ENCODE peak calls at places on chromosomes 3 and 15, in seven cellular contexts. One of them, this sample, is unnamed.

GRCh38 chr3:38662544-38662943 is 13.1 kb upstream of the SCN5A start:
- DNase-seq in fibroblast of pulmonary artery: peak
- DNase-seq in body of pancreas: no peak
- DNase-seq in NT2/D1: peak
- DNase-seq in naive B cell: no peak
- DNase-seq in NCI-H526 treated with DMSO at 0.1 percent for 48 hours: peak
- DNase-seq in NCI-H1417: peak
- DNase-seq in this sample: peak

GRCh38 chr3:9498781-9499180 is 54.8 kb downstream of the LHFPL4 start:
- DNase-seq in fibroblast of pulmonary artery: no peak
- DNase-seq in body of pancreas: no peak
- DNase-seq in NT2/D1: no peak
- DNase-seq in naive B cell: no peak
- DNase-seq in NCI-H526 treated with DMSO at 0.1 percent for 48 hours: no peak
- DNase-seq in NCI-H1417: no peak
- DNase-seq in this sample: no peak

GRCh38 chr3:50370594-50370993 is 11.3 kb upstream of the TMEM115 start:
- DNase-seq in fibroblast of pulmonary artery: peak
- DNase-seq in body of pancreas: no peak
- DNase-seq in NT2/D1: no peak
- DNase-seq in naive B cell: no peak
- DNase-seq in NCI-H526 treated with DMSO at 0.1 percent for 48 hours: peak
- DNase-seq in NCI-H1417: peak
- DNase-seq in this sample: no peak

GRCh38 chr15:75844629-75845390 is 1.6 kb downstream of the UBE2Q2 start:
- DNase-seq in fibroblast of pulmonary artery: no peak
- DNase-seq in body of pancreas: no peak
- DNase-seq in NT2/D1: no peak
- DNase-seq in naive B cell: no peak
- DNase-seq in NCI-H526 treated with DMSO at 0.1 percent for 48 hours: no peak
- DNase-seq in NCI-H1417: peak
- DNase-seq in this sample: no peak

GRCh38 chr3:61186030-61186429 is 65.2 kb downstream of the FHIT start:
- DNase-seq in fibroblast of pulmonary artery: no peak
- DNase-seq in body of pancreas: no peak
- DNase-seq in NT2/D1: no peak
- DNase-seq in naive B cell: no peak
- DNase-seq in NCI-H526 treated with DMSO at 0.1 percent for 48 hours: no peak
- DNase-seq in NCI-H1417: peak
- DNase-seq in this sample: no peak

GRCh38 chr3:197811343-197811742 is 20.3 kb downstream of the LRCH3 start:
- DNase-seq in fibroblast of pulmonary artery: peak
- DNase-seq in body of pancreas: no peak
- DNase-seq in NT2/D1: no peak
- DNase-seq in naive B cell: no peak
- DNase-seq in NCI-H526 treated with DMSO at 0.1 percent for 48 hours: no peak
- DNase-seq in NCI-H1417: no peak
- DNase-seq in this sample: no peak

GRCh38 chr3:124597273-124597672 is 133.0 kb upstream of the UMPS start:
- DNase-seq in fibroblast of pulmonary artery: no peak
- DNase-seq in body of pancreas: no peak
- DNase-seq in NT2/D1: no peak
- DNase-seq in naive B cell: no peak
- DNase-seq in NCI-H526 treated with DMSO at 0.1 percent for 48 hours: no peak
- DNase-seq in NCI-H1417: no peak
- DNase-seq in this sample: no peak

GRCh38 chr15:43792761-43793493 is 807 bp downstream of the SERF2 start:
- DNase-seq in fibroblast of pulmonary artery: peak
- DNase-seq in body of pancreas: peak
- DNase-seq in NT2/D1: no peak
- DNase-seq in naive B cell: no peak
- DNase-seq in NCI-H526 treated with DMSO at 0.1 percent for 48 hours: no peak
- DNase-seq in NCI-H1417: peak
- DNase-seq in this sample: no peak

GRCh38 chr15:31364301-31365031 is 37.8 kb downstream of the KLF13 start:
- DNase-seq in fibroblast of pulmonary artery: no peak
- DNase-seq in body of pancreas: no peak
- DNase-seq in NT2/D1: no peak
- DNase-seq in naive B cell: no peak
- DNase-seq in NCI-H526 treated with DMSO at 0.1 percent for 48 hours: peak
- DNase-seq in NCI-H1417: peak
- DNase-seq in this sample: no peak

GRCh38 chr3:115359507-115359906 is 212.4 kb upstream of the ZBTB20 start:
- DNase-seq in fibroblast of pulmonary artery: peak
- DNase-seq in body of pancreas: no peak
- DNase-seq in NT2/D1: no peak
- DNase-seq in naive B cell: no peak
- DNase-seq in NCI-H526 treated with DMSO at 0.1 percent for 48 hours: no peak
- DNase-seq in NCI-H1417: no peak
- DNase-seq in this sample: no peak

GRCh38 chr3:139218046-139218445 is 125.8 kb upstream of the MRPS22 start:
- DNase-seq in fibroblast of pulmonary artery: no peak
- DNase-seq in body of pancreas: no peak
- DNase-seq in NT2/D1: no peak
- DNase-seq in naive B cell: no peak
- DNase-seq in NCI-H526 treated with DMSO at 0.1 percent for 48 hours: no peak
- DNase-seq in NCI-H1417: no peak
- DNase-seq in this sample: no peak

GRCh38 chr15:63860161-63860954 is 26.6 kb upstream of the HERC1 start:
- DNase-seq in fibroblast of pulmonary artery: no peak
- DNase-seq in body of pancreas: no peak
- DNase-seq in NT2/D1: no peak
- DNase-seq in naive B cell: peak
- DNase-seq in NCI-H526 treated with DMSO at 0.1 percent for 48 hours: no peak
- DNase-seq in NCI-H1417: no peak
- DNase-seq in this sample: no peak

GRCh38 chr15:89825264-89825940 is 10.8 kb upstream of the ANPEP start:
- DNase-seq in fibroblast of pulmonary artery: no peak
- DNase-seq in body of pancreas: peak
- DNase-seq in NT2/D1: no peak
- DNase-seq in naive B cell: no peak
- DNase-seq in NCI-H526 treated with DMSO at 0.1 percent for 48 hours: no peak
- DNase-seq in NCI-H1417: no peak
- DNase-seq in this sample: no peak

GRCh38 chr15:55846108-55846707 is 103.3 kb upstream of the PRTG start:
- DNase-seq in fibroblast of pulmonary artery: peak
- DNase-seq in body of pancreas: peak
- DNase-seq in NT2/D1: peak
- DNase-seq in naive B cell: peak
- DNase-seq in NCI-H526 treated with DMSO at 0.1 percent for 48 hours: peak
- DNase-seq in NCI-H1417: peak
- DNase-seq in this sample: peak

GRCh38 chr3:129413687-129414506 is 14.5 kb downstream of the EFCAB12 start:
- DNase-seq in fibroblast of pulmonary artery: peak
- DNase-seq in body of pancreas: peak
- DNase-seq in NT2/D1: no peak
- DNase-seq in naive B cell: no peak
- DNase-seq in NCI-H526 treated with DMSO at 0.1 percent for 48 hours: no peak
- DNase-seq in NCI-H1417: no peak
- DNase-seq in this sample: peak

GRCh38 chr3:153625506-153625905 is 463.5 kb downstream of the RAP2B start:
- DNase-seq in fibroblast of pulmonary artery: no peak
- DNase-seq in body of pancreas: no peak
- DNase-seq in NT2/D1: no peak
- DNase-seq in naive B cell: no peak
- DNase-seq in NCI-H526 treated with DMSO at 0.1 percent for 48 hours: no peak
- DNase-seq in NCI-H1417: peak
- DNase-seq in this sample: no peak

GRCh38 chr3:138455801-138456716 is 21.6 kb downstream of the ESYT3 start:
- DNase-seq in fibroblast of pulmonary artery: peak
- DNase-seq in body of pancreas: no peak
- DNase-seq in NT2/D1: no peak
- DNase-seq in naive B cell: no peak
- DNase-seq in NCI-H526 treated with DMSO at 0.1 percent for 48 hours: no peak
- DNase-seq in NCI-H1417: no peak
- DNase-seq in this sample: no peak

GRCh38 chr3:61449327-61450040 is 111.9 kb upstream of the PTPRG start:
- DNase-seq in fibroblast of pulmonary artery: no peak
- DNase-seq in body of pancreas: no peak
- DNase-seq in NT2/D1: no peak
- DNase-seq in naive B cell: no peak
- DNase-seq in NCI-H526 treated with DMSO at 0.1 percent for 48 hours: no peak
- DNase-seq in NCI-H1417: no peak
- DNase-seq in this sample: no peak

GRCh38 chr3:127692501-127693335 is 20.0 kb downstream of the ABTB1 start:
- DNase-seq in fibroblast of pulmonary artery: no peak
- DNase-seq in body of pancreas: no peak
- DNase-seq in NT2/D1: no peak
- DNase-seq in naive B cell: no peak
- DNase-seq in NCI-H526 treated with DMSO at 0.1 percent for 48 hours: no peak
- DNase-seq in NCI-H1417: no peak
- DNase-seq in this sample: no peak

GRCh38 chr3:28867836-28868235 is 413.0 kb upstream of the RBMS3 start:
- DNase-seq in fibroblast of pulmonary artery: no peak
- DNase-seq in body of pancreas: no peak
- DNase-seq in NT2/D1: no peak
- DNase-seq in naive B cell: no peak
- DNase-seq in NCI-H526 treated with DMSO at 0.1 percent for 48 hours: no peak
- DNase-seq in NCI-H1417: peak
- DNase-seq in this sample: no peak

GRCh38 chr3:156174229-156174847 is 54.0 kb downstream of the KCNAB1 start:
- DNase-seq in fibroblast of pulmonary artery: peak
- DNase-seq in body of pancreas: no peak
- DNase-seq in NT2/D1: no peak
- DNase-seq in naive B cell: no peak
- DNase-seq in NCI-H526 treated with DMSO at 0.1 percent for 48 hours: no peak
- DNase-seq in NCI-H1417: peak
- DNase-seq in this sample: no peak

GRCh38 chr3:126329927-126330725 is 27.1 kb downstream of the KLF15 start:
- DNase-seq in fibroblast of pulmonary artery: no peak
- DNase-seq in body of pancreas: no peak
- DNase-seq in NT2/D1: no peak
- DNase-seq in naive B cell: no peak
- DNase-seq in NCI-H526 treated with DMSO at 0.1 percent for 48 hours: no peak
- DNase-seq in NCI-H1417: no peak
- DNase-seq in this sample: no peak

GRCh38 chr15:94930441-94930840 is 699.1 kb downstream of the MCTP2 start:
- DNase-seq in fibroblast of pulmonary artery: no peak
- DNase-seq in body of pancreas: no peak
- DNase-seq in NT2/D1: no peak
- DNase-seq in naive B cell: no peak
- DNase-seq in NCI-H526 treated with DMSO at 0.1 percent for 48 hours: no peak
- DNase-seq in NCI-H1417: no peak
- DNase-seq in this sample: no peak

GRCh38 chr3:188782725-188783124 is 389.0 kb upstream of the TPRG1 start:
- DNase-seq in fibroblast of pulmonary artery: no peak
- DNase-seq in body of pancreas: no peak
- DNase-seq in NT2/D1: no peak
- DNase-seq in naive B cell: no peak
- DNase-seq in NCI-H526 treated with DMSO at 0.1 percent for 48 hours: no peak
- DNase-seq in NCI-H1417: no peak
- DNase-seq in this sample: no peak

GRCh38 chr15:80480909-80481308 is 76.7 kb downstream of the ARNT2 start:
- DNase-seq in fibroblast of pulmonary artery: peak
- DNase-seq in body of pancreas: peak
- DNase-seq in NT2/D1: peak
- DNase-seq in naive B cell: no peak
- DNase-seq in NCI-H526 treated with DMSO at 0.1 percent for 48 hours: no peak
- DNase-seq in NCI-H1417: no peak
- DNase-seq in this sample: peak

GRCh38 chr3:131067983-131068382 is 41.3 kb downstream of the NEK11 start:
- DNase-seq in fibroblast of pulmonary artery: no peak
- DNase-seq in body of pancreas: no peak
- DNase-seq in NT2/D1: no peak
- DNase-seq in naive B cell: no peak
- DNase-seq in NCI-H526 treated with DMSO at 0.1 percent for 48 hours: no peak
- DNase-seq in NCI-H1417: peak
- DNase-seq in this sample: no peak

GRCh38 chr15:25134546-25134945 is 179.8 kb downstream of the SNRPN start:
- DNase-seq in fibroblast of pulmonary artery: peak
- DNase-seq in body of pancreas: no peak
- DNase-seq in NT2/D1: no peak
- DNase-seq in naive B cell: no peak
- DNase-seq in NCI-H526 treated with DMSO at 0.1 percent for 48 hours: no peak
- DNase-seq in NCI-H1417: no peak
- DNase-seq in this sample: no peak

GRCh38 chr3:18730491-18730890 is 305.4 kb upstream of the SATB1 start:
- DNase-seq in fibroblast of pulmonary artery: no peak
- DNase-seq in body of pancreas: no peak
- DNase-seq in NT2/D1: no peak
- DNase-seq in naive B cell: no peak
- DNase-seq in NCI-H526 treated with DMSO at 0.1 percent for 48 hours: no peak
- DNase-seq in NCI-H1417: no peak
- DNase-seq in this sample: no peak

GRCh38 chr15:68375191-68375631 is 56.8 kb downstream of the ITGA11 start:
- DNase-seq in fibroblast of pulmonary artery: no peak
- DNase-seq in body of pancreas: no peak
- DNase-seq in NT2/D1: no peak
- DNase-seq in naive B cell: no peak
- DNase-seq in NCI-H526 treated with DMSO at 0.1 percent for 48 hours: no peak
- DNase-seq in NCI-H1417: no peak
- DNase-seq in this sample: no peak

GRCh38 chr3:30538787-30539186 is 67.6 kb upstream of the TGFBR2 start:
- DNase-seq in fibroblast of pulmonary artery: peak
- DNase-seq in body of pancreas: no peak
- DNase-seq in NT2/D1: no peak
- DNase-seq in naive B cell: no peak
- DNase-seq in NCI-H526 treated with DMSO at 0.1 percent for 48 hours: no peak
- DNase-seq in NCI-H1417: no peak
- DNase-seq in this sample: peak

GRCh38 chr3:194686816-194687637 is 1.3 kb downstream of the FAM43A start:
- DNase-seq in fibroblast of pulmonary artery: peak
- DNase-seq in body of pancreas: peak
- DNase-seq in NT2/D1: no peak
- DNase-seq in naive B cell: peak
- DNase-seq in NCI-H526 treated with DMSO at 0.1 percent for 48 hours: no peak
- DNase-seq in NCI-H1417: peak
- DNase-seq in this sample: no peak

GRCh38 chr15:39641187-39641889 is 60.5 kb downstream of the THBS1 start:
- DNase-seq in fibroblast of pulmonary artery: no peak
- DNase-seq in body of pancreas: no peak
- DNase-seq in NT2/D1: no peak
- DNase-seq in naive B cell: no peak
- DNase-seq in NCI-H526 treated with DMSO at 0.1 percent for 48 hours: no peak
- DNase-seq in NCI-H1417: no peak
- DNase-seq in this sample: peak

GRCh38 chr15:101531170-101531569 is 41.7 kb upstream of the PCSK6 start:
- DNase-seq in fibroblast of pulmonary artery: no peak
- DNase-seq in body of pancreas: no peak
- DNase-seq in NT2/D1: no peak
- DNase-seq in naive B cell: no peak
- DNase-seq in NCI-H526 treated with DMSO at 0.1 percent for 48 hours: no peak
- DNase-seq in NCI-H1417: no peak
- DNase-seq in this sample: no peak

GRCh38 chr3:159416854-159417253 is 571.8 kb upstream of the IL12A start:
- DNase-seq in fibroblast of pulmonary artery: peak
- DNase-seq in body of pancreas: no peak
- DNase-seq in NT2/D1: no peak
- DNase-seq in naive B cell: no peak
- DNase-seq in NCI-H526 treated with DMSO at 0.1 percent for 48 hours: no peak
- DNase-seq in NCI-H1417: no peak
- DNase-seq in this sample: no peak

This sample was measured in HS-27A.